ENCODE peak calls at places on chromosomes 7 and 10, in six cellular contexts. K is pancreas, H is lower lobe of right lung, M is cardiac fibroblast, G is HFF-Myc, B is HL-60. D is an unnamed sample.

GRCh38 chr7:152588350-152588749 is 87.6 kb downstream of the XRCC2 start:
- DNase-seq in H (no peak), B (no peak), G (no peak), M (peak), K (no peak), D (no peak)

GRCh38 chr10:76736848-76737495 is 900.6 kb downstream of the KCNMA1 start:
- DNase-seq in B (no peak), G (no peak), H (no peak), M (no peak), K (no peak), D (no peak)

GRCh38 chr7:15461576-15461975 is 100.2 kb downstream of the AGMO start:
- DNase-seq in K (no peak), H (no peak), M (peak), B (no peak), G (peak), D (no peak)

GRCh38 chr10:113062977-113063967 is 113.2 kb downstream of the TCF7L2 start:
- DNase-seq in H (no peak), B (no peak), M (no peak), K (no peak), G (no peak), D (no peak)

GRCh38 chr7:16774294-16774693 is 20.7 kb downstream of the TSPAN13 start:
- DNase-seq in B (no peak), H (no peak), K (no peak), G (no peak), M (no peak), D (no peak)

GRCh38 chr7:11327633-11328032 is 354.0 kb downstream of the PHF14 start:
- DNase-seq in B (no peak), K (no peak), M (no peak), G (no peak), H (no peak), D (no peak)

GRCh38 chr7:21939136-21939857 is 6.4 kb downstream of the CDCA7L start:
- DNase-seq in K (no peak), B (no peak), G (no peak), H (no peak), M (peak), D (peak)

GRCh38 chr7:122532406-122533269 is 166.3 kb downstream of the RNF133 start:
- DNase-seq in H (no peak), M (peak), B (no peak), K (no peak), G (no peak), D (no peak)

GRCh38 chr7:13879994-13880686 is 109.3 kb downstream of the ETV1 start:
- DNase-seq in G (no peak), B (no peak), K (no peak), H (no peak), M (peak), D (no peak)

GRCh38 chr10:111391146-111391545 is 314.3 kb downstream of the ADRA2A start:
- DNase-seq in G (no peak), K (no peak), H (no peak), B (no peak), M (no peak), D (no peak)

GRCh38 chr7:141700848-141701371 is 1.1 kb downstream of the DENND11 start:
- DNase-seq in M (no peak), B (no peak), G (no peak), K (peak), H (no peak), D (peak)

GRCh38 chr7:12728192-12728538 is 40.7 kb downstream of the ARL4A start:
- DNase-seq in G (no peak), H (no peak), K (no peak), M (peak), B (no peak), D (no peak)

GRCh38 chr7:92179393-92179924 is 517 bp upstream of the LRRD1 start:
- DNase-seq in G (no peak), M (no peak), K (peak), B (no peak), H (no peak), D (peak)

GRCh38 chr7:34060548-34060947 is 155.2 kb downstream of the BMPER start:
- DNase-seq in B (no peak), M (peak), K (no peak), H (no peak), G (no peak), D (no peak)

GRCh38 chr7:82445226-82445625 is 1.6 kb upstream of the CACNA2D1 start:
- DNase-seq in B (no peak), G (no peak), K (no peak), H (no peak), M (no peak), D (no peak)

GRCh38 chr7:159122276-159122675 is 22.4 kb downstream of the VIPR2 start:
- DNase-seq in K (no peak), B (no peak), G (no peak), M (no peak), H (no peak), D (no peak)

GRCh38 chr10:17961551-17962422 is 10.1 kb downstream of the SLC39A12 start:
- DNase-seq in H (no peak), K (no peak), G (no peak), B (no peak), M (peak), D (peak)

GRCh38 chr10:11255796-11256444 is 238.2 kb downstream of the CELF2 start:
- DNase-seq in H (no peak), K (no peak), B (peak), M (no peak), G (no peak), D (no peak)

GRCh38 chr7:155874411-155874810 is 62.1 kb upstream of the SHH start:
- DNase-seq in M (no peak), K (no peak), G (no peak), B (no peak), H (no peak), D (no peak)

GRCh38 chr10:98420786-98421185 is 5.8 kb upstream of the PYROXD2 start:
- DNase-seq in B (no peak), G (no peak), H (no peak), M (no peak), K (no peak), D (no peak)

GRCh38 chr7:26937956-26938623 is 73.7 kb upstream of the SKAP2 start:
- DNase-seq in G (no peak), M (no peak), B (no peak), K (no peak), H (no peak), D (no peak)

GRCh38 chr7:100580466-100581283 is 5.3 kb downstream of the LRCH4 start:
- DNase-seq in G (no peak), M (no peak), B (no peak), H (peak), K (no peak), D (no peak)

GRCh38 chr7:140421521-140421920 is 17.7 kb downstream of the RAB19 start:
- DNase-seq in M (no peak), G (no peak), B (no peak), H (no peak), K (no peak), D (no peak)

GRCh38 chr7:22433710-22434460 is 66.1 kb downstream of the STEAP1B start:
- DNase-seq in K (no peak), M (peak), G (no peak), B (no peak), H (no peak), D (no peak)

GRCh38 chr7:38311329-38311937 is 38.0 kb upstream of the TARP start:
- DNase-seq in M (no peak), H (peak), G (no peak), K (peak), B (peak), D (peak)

GRCh38 chr10:89792187-89792586 is 90.8 kb downstream of the KIF20B start:
- DNase-seq in B (no peak), H (no peak), G (no peak), K (no peak), M (peak), D (no peak)

GRCh38 chr10:69285699-69286098 is 7.4 kb downstream of the HK1 start:
- DNase-seq in M (no peak), G (no peak), B (no peak), K (no peak), H (no peak), D (no peak)

GRCh38 chr10:69295027-69295426 is 16.7 kb downstream of the HK1 start:
- DNase-seq in G (no peak), M (no peak), B (no peak), H (no peak), K (no peak), D (no peak)

GRCh38 chr10:69292449-69292848 is 14.2 kb downstream of the HK1 start:
- DNase-seq in B (no peak), M (no peak), K (no peak), H (no peak), G (no peak), D (no peak)

GRCh38 chr10:69287181-69287580 is 8.9 kb downstream of the HK1 start:
- DNase-seq in K (no peak), H (no peak), B (peak), M (no peak), G (no peak), D (no peak)

GRCh38 chr10:69290993-69291392 is 12.7 kb downstream of the HK1 start:
- DNase-seq in M (no peak), B (no peak), G (no peak), K (no peak), H (no peak), D (no peak)
- TF ChIP-seq CTCF in M (no peak), B (no peak), G (no peak), K (no peak), H (no peak), D (no peak)

GRCh38 chr7:149381245-149381644 is 79.6 kb downstream of the ZNF777 start:
- DNase-seq in M (no peak), G (no peak), K (no peak), B (no peak), H (no peak), D (no peak)
- TF ChIP-seq CTCF in M (no peak), G (no peak), K (no peak), B (no peak), H (no peak), D (no peak)

DNA sequence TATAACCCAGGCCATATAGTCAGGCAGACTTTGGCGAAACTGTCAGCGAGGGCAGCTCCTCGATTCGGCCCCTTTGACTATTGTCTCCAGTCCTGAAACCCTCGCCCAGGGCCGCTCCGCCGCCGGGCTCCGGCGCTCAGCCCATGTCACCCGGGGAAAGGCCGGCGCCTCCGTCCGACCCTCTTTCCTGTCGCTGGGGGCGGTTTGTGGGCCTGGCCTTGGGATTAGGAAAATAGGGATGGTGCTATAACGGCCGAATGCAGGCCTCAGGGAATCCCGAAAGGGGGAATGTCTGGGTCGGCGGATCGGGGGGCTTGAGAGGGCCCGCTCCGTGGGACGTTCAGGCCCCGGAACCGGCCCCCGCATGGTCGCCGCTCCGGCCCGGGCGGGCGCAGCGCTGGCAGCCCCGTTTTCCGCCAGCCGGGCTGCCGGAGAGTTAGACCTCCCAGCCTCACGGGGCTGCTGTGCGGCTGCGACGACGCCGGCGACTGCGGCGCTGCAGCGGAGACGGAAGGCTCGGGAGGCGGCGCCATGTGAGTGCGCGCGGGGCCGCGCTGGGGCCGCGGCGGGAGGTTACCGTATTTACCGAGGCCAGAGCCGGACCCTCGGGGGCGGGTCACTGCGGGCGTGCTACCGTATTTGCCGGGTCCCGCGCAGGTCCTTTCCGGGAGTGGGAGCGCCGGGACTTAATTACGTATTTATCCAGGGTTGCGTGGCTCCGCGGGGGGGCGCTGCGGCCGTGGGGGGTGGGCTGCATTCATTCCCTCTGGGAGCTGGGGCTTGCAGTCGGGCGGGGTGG is 25.9 kb downstream of the ZNF775 start:
- DNase-seq in K (peak), B (peak), H (peak), G (peak), M (peak), D (peak)
- TF ChIP-seq CTCF in K (no peak), B (no peak), H (no peak), G (peak), M (no peak), D (peak)

DNA sequence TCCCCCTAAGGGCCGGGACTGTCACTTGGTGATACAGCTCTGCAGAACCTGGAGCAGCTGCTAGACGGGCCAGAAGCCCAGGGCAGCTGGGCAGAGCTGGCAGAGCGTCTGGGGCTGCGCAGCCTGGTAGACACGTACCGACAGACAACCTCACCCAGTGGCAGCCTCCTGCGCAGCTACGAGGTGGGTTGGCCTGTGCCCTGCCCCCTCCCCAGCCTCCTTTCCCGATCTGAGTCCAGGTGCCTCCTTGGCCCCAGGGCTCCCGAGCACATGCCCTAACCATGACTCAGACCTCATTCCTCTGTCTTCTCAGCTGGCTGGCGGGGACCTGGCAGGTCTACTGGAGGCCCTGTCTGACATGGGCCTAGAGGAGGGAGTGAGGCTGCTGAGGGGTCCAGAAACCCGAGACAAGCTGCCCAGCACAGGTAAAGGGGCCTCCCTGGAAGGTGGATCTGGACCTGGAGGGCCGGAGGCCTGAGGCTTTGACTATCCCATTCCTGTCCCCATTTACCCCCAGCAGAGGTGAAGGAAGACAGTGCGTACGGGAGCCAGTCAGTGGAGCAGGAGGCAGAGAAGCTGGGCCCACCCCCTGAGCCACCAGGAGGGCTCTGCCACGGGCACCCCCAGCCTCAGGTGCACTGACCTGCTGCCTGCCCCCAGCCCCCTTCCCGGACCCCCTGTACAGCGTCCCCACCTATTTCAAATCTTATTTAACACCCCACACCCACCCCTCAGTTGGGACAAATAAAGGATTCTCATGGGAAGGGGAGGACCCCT is 6.4 kb downstream of the NFKB2 start:
- DNase-seq in B (no peak), G (no peak), M (peak), K (no peak), H (no peak), D (no peak)
- TF ChIP-seq CTCF in B (no peak), G (no peak), M (no peak), K (no peak), H (no peak), D (no peak)

GRCh38 chr7:71454981-71455380 is 323.0 kb downstream of the GALNT17 start:
- DNase-seq in B (no peak), M (no peak), G (no peak), K (no peak), H (no peak), D (no peak)
- TF ChIP-seq CTCF in B (no peak), M (no peak), G (no peak), K (no peak), H (no peak), D (no peak)

GRCh38 chr10:95077556-95077955 is 8.3 kb upstream of the CYP2C8 start:
- DNase-seq in M (no peak), B (no peak), K (no peak), G (no peak), H (no peak), D (no peak)
- TF ChIP-seq CTCF in M (no peak), B (no peak), K (no peak), G (no peak), H (no peak), D (no peak)

DNA sequence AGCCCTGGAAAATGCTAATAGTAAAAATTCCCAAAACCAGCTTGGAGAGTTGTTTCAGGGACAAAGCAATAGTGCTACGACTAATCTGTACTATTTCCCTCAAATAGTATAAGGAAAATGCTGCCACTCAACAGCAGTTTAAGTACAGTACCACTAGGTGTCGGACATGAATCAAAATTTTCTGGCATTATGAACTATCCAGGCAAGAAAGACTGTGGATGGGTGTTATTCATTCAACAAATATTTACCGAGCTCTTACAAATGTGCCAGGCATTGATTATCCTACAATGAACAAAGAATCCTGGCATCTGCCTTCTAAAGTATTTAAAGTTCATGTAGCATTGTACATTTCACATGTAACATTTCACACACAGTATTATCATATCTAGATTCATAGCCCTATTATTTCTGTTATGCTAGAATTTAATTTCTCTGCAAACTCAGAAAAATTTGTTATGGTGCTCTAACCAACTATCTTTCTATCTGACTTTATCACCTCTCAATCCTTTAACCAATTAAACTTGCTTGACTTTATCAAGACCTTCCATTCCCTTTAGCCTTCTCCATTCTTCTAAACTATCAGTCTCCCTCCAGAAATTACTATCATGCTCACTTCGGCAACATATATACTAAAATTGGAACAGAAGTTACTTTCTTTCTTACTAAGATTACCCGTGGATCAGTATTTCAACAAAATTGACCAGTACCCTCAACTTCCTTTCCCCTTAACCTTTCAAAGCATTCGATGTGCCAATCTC is 80.6 kb downstream of the ARHGAP21 start:
- DNase-seq in B (peak), M (peak), G (peak), K (no peak), H (no peak), D (no peak)
- TF ChIP-seq CTCF in B (peak), M (peak), G (peak), K (peak), H (peak), D (peak)

DNA sequence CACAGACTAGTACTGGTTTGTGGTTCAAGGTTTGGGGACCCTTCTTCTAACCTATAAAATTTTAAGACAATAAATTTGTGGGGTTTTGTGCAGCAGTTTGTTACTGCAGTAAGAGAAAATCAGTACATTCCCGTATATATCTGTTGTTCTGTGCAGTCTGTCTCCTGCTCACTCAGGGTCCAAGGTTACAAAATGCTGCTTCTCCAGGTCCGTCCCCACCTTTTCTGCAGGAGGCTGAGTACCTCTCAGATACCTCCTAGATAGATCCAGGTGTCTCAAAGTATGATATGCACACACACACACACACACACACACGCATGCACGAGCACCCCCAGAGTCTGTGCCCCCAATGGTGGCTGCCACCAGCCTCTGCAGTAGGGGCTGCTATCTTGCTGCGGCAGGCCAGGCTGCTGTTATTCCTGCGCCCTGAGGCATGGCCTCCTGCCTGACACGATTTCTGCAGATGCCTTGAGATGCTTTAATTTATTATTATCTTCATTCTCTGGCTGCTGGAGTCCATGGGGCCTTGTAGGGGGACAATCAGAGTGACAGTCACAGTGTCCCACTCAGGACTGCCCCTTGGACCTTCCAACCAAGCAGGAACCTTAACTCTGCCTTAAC is 25.2 kb upstream of the ASL start:
- DNase-seq in K (no peak), M (no peak), H (no peak), B (no peak), G (no peak), D (no peak)
- TF ChIP-seq CTCF in K (no peak), M (no peak), H (no peak), B (no peak), G (no peak), D (no peak)